ENCODE peak calls at places on chromosomes 16 and 17, in four cellular contexts. P is RCC 7860; F is activated CD4-positive, alpha-beta T cell treated with anti-CD3 and anti-CD28 coated beads for 24 hours; Z is AG08395. V is an unnamed sample.

GRCh38 chr16:87850009-87851006 is 19.0 kb downstream of the SLC7A5 start:
- DNase-seq in P (peak; percentile 41), F (peak; percentile 53), Z (peak; percentile 75), V (peak; percentile 89)

GRCh38 chr17:67365762-67366192 is 600 bp downstream of the PSMD12 start:
- DNase-seq in P (peak; percentile 71), Z (peak; percentile 17), F (peak; percentile 13), V (no peak)

GRCh38 chr17:41404024-41404651 is 6.7 kb upstream of the KRT31 start:
- DNase-seq in Z (peak; percentile 91), P (peak; percentile 98), F (peak; percentile 12), V (no peak)

GRCh38 chr16:82954224-82954929 is 327.6 kb downstream of the CDH13 start:
- DNase-seq in F (no peak), Z (peak; percentile 5), P (no peak), V (no peak)

GRCh38 chr17:7072406-7072805 is 7.6 kb downstream of the CLEC10A start:
- DNase-seq in Z (no peak), P (no peak), F (no peak), V (no peak)

GRCh38 chr17:64448665-64449512 is at the start of gene MILR1:
- DNase-seq in F (no peak), P (no peak), Z (peak; percentile 87), V (no peak)

GRCh38 chr16:28931801-28932225 is at the start of gene CD19:
- DNase-seq in P (no peak), F (no peak), Z (no peak), V (no peak)

GRCh38 chr16:86986809-86987487 is 330.2 kb downstream of the C16orf95 start:
- DNase-seq in Z (no peak), F (no peak), P (no peak), V (no peak)

GRCh38 chr16:66551788-66552287 is 538 bp upstream of the CKLF start:
- DNase-seq in Z (no peak), F (no peak), P (no peak), V (no peak)

GRCh38 chr16:57878586-57878985 is 76.3 kb upstream of the KIFC3 start:
- DNase-seq in F (no peak), Z (no peak), P (no peak), V (no peak)

GRCh38 chr17:40311575-40311974 is 2.6 kb downstream of the RARA start:
- DNase-seq in F (no peak), P (no peak), Z (peak; percentile 50), V (no peak)